ENCODE peak calls at places on chromosomes 4 and X, in four cellular contexts. U, N, G and D are unnamed samples.

GRCh38 chr4:126051709-126052424 is 737.1 kb downstream of the FAT4 start:
- DNase-seq in U (peak), N (no peak), G (no peak), D (no peak)

GRCh38 chr4:189840356-189840755 is 100.3 kb upstream of the FRG1 start:
- DNase-seq in U (no peak), N (no peak), G (no peak), D (no peak)

GRCh38 chr4:704198-704891 is 1.3 kb upstream of the PCGF3 start:
- DNase-seq in U (no peak), G (no peak), N (no peak), D (no peak)

GRCh38 chr4:19577121-19577520 is 674.6 kb upstream of the SLIT2 start:
- DNase-seq in U (no peak), N (no peak), G (no peak), D (no peak)

GRCh38 chr4:138086471-138086870 is 155.7 kb downstream of the SLC7A11 start:
- DNase-seq in N (no peak), U (no peak), G (no peak), D (no peak)

GRCh38 chr4:158428242-158428641 is 93.4 kb upstream of the RXFP1 start:
- DNase-seq in G (no peak), N (no peak), U (no peak), D (no peak)

GRCh38 chrX:102712967-102713677 is 874 bp downstream of the GPRASP2 start:
- DNase-seq in U (peak), N (peak), G (peak), D (no peak)

GRCh38 chr4:148058160-148058859 is 326.4 kb downstream of the ARHGAP10 start:
- DNase-seq in G (no peak), N (no peak), U (no peak), D (no peak)

GRCh38 chrX:151513472-151513871 is 50.0 kb upstream of the PASD1 start:
- DNase-seq in G (no peak), N (no peak), U (no peak), D (no peak)

GRCh38 chr4:135365065-135365464 is 1163.5 kb upstream of the PABPC4L start:
- DNase-seq in U (no peak), N (no peak), G (no peak), D (no peak)

GRCh38 chr4:83771113-83771705 is 235.3 kb downstream of the GPAT3 start:
- DNase-seq in U (no peak), N (peak), G (no peak), D (no peak)

GRCh38 chr4:122045533-122045932 is 93.7 kb upstream of the TRPC3 start:
- DNase-seq in N (peak), G (no peak), U (no peak), D (peak)

GRCh38 chr4:95417531-95417930 is 131.2 kb downstream of the UNC5C start:
- DNase-seq in N (no peak), G (no peak), U (no peak), D (no peak)

GRCh38 chr4:72326692-72327632 is 242.1 kb downstream of the ADAMTS3 start:
- DNase-seq in G (no peak), U (no peak), N (no peak), D (no peak)

GRCh38 chrX:46607916-46608315 is 34.4 kb downstream of the CHST7 start:
- DNase-seq in G (no peak), N (no peak), U (no peak), D (no peak)

GRCh38 chr4:128718793-128719192 is 90.7 kb upstream of the JADE1 start:
- DNase-seq in U (no peak), N (no peak), G (no peak), D (no peak)

GRCh38 chrX:16839852-16840460 is 30.2 kb downstream of the RBBP7 start:
- DNase-seq in N (no peak), G (no peak), U (no peak), D (peak)

GRCh38 chrX:373641-374471 is 12.9 kb downstream of the PPP2R3B start:
- DNase-seq in G (no peak), N (no peak), U (no peak), D (no peak)

GRCh38 chr4:87103691-87104187 is 116.7 kb downstream of the KLHL8 start:
- DNase-seq in U (no peak), N (no peak), G (no peak), D (no peak)

GRCh38 chr4:153534792-153535629 is 68.9 kb downstream of the TMEM131L start:
- DNase-seq in N (no peak), U (no peak), G (no peak), D (no peak)

GRCh38 chrX:41512394-41512793 is 65.3 kb downstream of the NYX start:
- DNase-seq in U (no peak), N (no peak), G (no peak), D (no peak)

GRCh38 chrX:2692221-2693122 is 1.4 kb downstream of the CD99 start:
- DNase-seq in U (no peak), N (no peak), G (no peak), D (no peak)

GRCh38 chrX:133215747-133216146 is 2.4 kb downstream of the TFDP3 start:
- DNase-seq in N (no peak), U (no peak), G (no peak), D (no peak)

GRCh38 chrX:6029014-6029413 is 199.7 kb downstream of the NLGN4X start:
- DNase-seq in G (no peak), N (no peak), U (no peak), D (no peak)

GRCh38 chr4:117479673-117480072 is 394.3 kb upstream of the TRAM1L1 start:
- DNase-seq in G (no peak), N (no peak), U (no peak), D (no peak)

GRCh38 chr4:79273918-79274317 is 51.9 kb downstream of the NAA11 start:
- DNase-seq in G (no peak), N (no peak), U (no peak), D (no peak)